ENCODE peak calls at places on chromosomes 16 and 17, in four cellular contexts. Z, Y, R and D are unnamed samples.

GRCh38 chr17:16407911-16408588 is 7.3 kb upstream of the TRPV2 start:
- DNase-seq in Z (no peak), Y (no peak), R (no peak), D (no peak)

GRCh38 chr17:19306160-19307111 is 56.1 kb downstream of the B9D1 start:
- DNase-seq in Z (no peak), Y (peak; percentile 7), R (no peak), D (no peak)

GRCh38 chr17:39631403-39631802 is 4.7 kb downstream of the PPP1R1B start:
- DNase-seq in Z (no peak), Y (no peak), R (no peak), D (no peak)

GRCh38 chr17:19671433-19671832 is 22.9 kb downstream of the ALDH3A2 start:
- DNase-seq in Z (no peak), Y (no peak), R (no peak), D (no peak)

GRCh38 chr17:56979091-56979480 is 1.2 kb downstream of the SCPEP1 start:
- DNase-seq in Z (no peak), Y (no peak), R (no peak), D (no peak)

GRCh38 chr17:45790296-45790922 is 6.3 kb downstream of the CRHR1 start:
- DNase-seq in Z (no peak), Y (no peak), R (no peak), D (no peak)

GRCh38 chr17:55219939-55220338 is 44.8 kb upstream of the HLF start:
- DNase-seq in Z (no peak), Y (no peak), R (no peak), D (peak; percentile 64)

GRCh38 chr17:61410100-61410551 is 10.5 kb downstream of the TBX2 start:
- DNase-seq in Z (no peak), Y (no peak), R (no peak), D (no peak)

GRCh38 chr16:51569204-51569911 is 418.3 kb upstream of the SALL1 start:
- DNase-seq in Z (no peak), Y (no peak), R (no peak), D (peak; percentile 37)